ENCODE peak calls at places on chromosomes 2 and 18, in nine cellular contexts. X, A, T, D, W, V, R, O and M are unnamed samples.

GRCh38 chr2:178271629-178272333 is 77.5 kb downstream of the OSBPL6 start:
- DNase-seq in X (no peak), A (no peak), T (peak; percentile 67), D (no peak), W (peak; percentile 13), V (no peak), R (peak; percentile 87), O (peak; percentile 95), M (no peak)

GRCh38 chr2:29033172-29033571 is 41.2 kb downstream of the PCARE start:
- DNase-seq in X (peak; percentile 57), A (peak; percentile 57), T (no peak), D (no peak), W (peak; percentile 77), V (peak; percentile 14), R (peak; percentile 63), O (peak; percentile 49), M (no peak)

GRCh38 chr2:224442092-224442999 is 40.4 kb upstream of the FAM124B start:
- DNase-seq in X (no peak), A (no peak), T (no peak), D (peak; percentile 26), W (peak; percentile 9), V (peak; percentile 45), R (peak; percentile 8), O (peak; percentile 29), M (peak; percentile 56)

GRCh38 chr2:152861349-152861942 is 143.0 kb downstream of the ARL6IP6 start:
- DNase-seq in X (peak; percentile 53), A (peak; percentile 49), T (no peak), D (peak; percentile 41), W (peak; percentile 32), V (peak; percentile 37), R (peak; percentile 14), O (peak; percentile 17), M (peak; percentile 28)

GRCh38 chr2:238203973-238204683 is 633 bp upstream of the ILKAP start:
- DNase-seq in X (no peak), A (no peak), T (no peak), D (no peak), W (no peak), V (no peak), R (no peak), O (no peak), M (peak; percentile 34)

GRCh38 chr2:232873909-232874641 is 4.0 kb downstream of the SNORC start:
- DNase-seq in X (no peak), A (no peak), T (no peak), D (no peak), W (no peak), V (peak; percentile 31), R (no peak), O (no peak), M (no peak)

GRCh38 chr2:215080545-215080944 is 57.9 kb downstream of the ABCA12 start:
- DNase-seq in X (no peak), A (no peak), T (no peak), D (no peak), W (no peak), V (no peak), R (no peak), O (no peak), M (no peak)

GRCh38 chr2:208726242-208726641 is 319.6 kb downstream of the PTH2R start:
- DNase-seq in X (no peak), A (no peak), T (no peak), D (no peak), W (no peak), V (no peak), R (no peak), O (no peak), M (no peak)

GRCh38 chr18:3869848-3870247 is 419.9 kb downstream of the TGIF1 start:
- DNase-seq in X (peak; percentile 62), A (no peak), T (no peak), D (no peak), W (peak; percentile 39), V (peak; percentile 7), R (peak; percentile 63), O (peak; percentile 84), M (no peak)

GRCh38 chr18:70659026-70659726 is 370.3 kb downstream of the SOCS6 start:
- DNase-seq in X (no peak), A (no peak), T (no peak), D (peak; percentile 74), W (no peak), V (no peak), R (no peak), O (peak; percentile 90), M (no peak)

GRCh38 chr2:202494300-202494699 is 118.2 kb downstream of the BMPR2 start:
- DNase-seq in X (peak; percentile 41), A (no peak), T (no peak), D (no peak), W (no peak), V (no peak), R (peak; percentile 64), O (peak; percentile 75), M (no peak)

GRCh38 chr18:56139372-56139771 is 499.0 kb downstream of the TXNL1 start:
- DNase-seq in X (no peak), A (no peak), T (peak; percentile 34), D (no peak), W (no peak), V (no peak), R (no peak), O (peak; percentile 6), M (no peak)

GRCh38 chr2:214604861-214605260 is 194.0 kb downstream of the VWC2L start:
- DNase-seq in X (no peak), A (no peak), T (no peak), D (no peak), W (no peak), V (no peak), R (peak; percentile 5), O (no peak), M (no peak)

GRCh38 chr2:150548527-150548926 is 61.1 kb upstream of the RND3 start:
- DNase-seq in X (peak; percentile 61), A (peak; percentile 45), T (no peak), D (peak; percentile 4), W (no peak), V (no peak), R (peak; percentile 40), O (no peak), M (no peak)
- TF ChIP-seq CTCF in X (peak; percentile 71), A (peak; percentile 77), T (no peak), D (no peak), W (no peak), V (no peak), R (peak; percentile 32), O (peak; percentile 39), M (peak; percentile 35)

GRCh38 chr2:189762551-189763298 is at the start of gene OSGEPL1:
- DNase-seq in X (peak; percentile 93), A (peak; percentile 95), T (peak; percentile 88), D (peak; percentile 97), W (peak; percentile 73), V (peak; percentile 92), R (peak; percentile 84), O (peak; percentile 90), M (peak; percentile 75)

GRCh38 chr2:189762229-189762550 is 402 bp downstream of the OSGEPL1 start:
- DNase-seq in X (no peak), A (no peak), T (no peak), D (no peak), W (no peak), V (no peak), R (no peak), O (no peak), M (no peak)

GRCh38 chr2:189763908-189764661 is 1.5 kb upstream of the OSGEPL1 start:
- DNase-seq in X (no peak), A (no peak), T (no peak), D (no peak), W (no peak), V (no peak), R (peak; percentile 29), O (peak; percentile 17), M (no peak)
- TF ChIP-seq CTCF in X (no peak), A (no peak), T (no peak), D (no peak), W (no peak), V (no peak), R (peak; percentile 21), O (no peak), M (no peak)

GRCh38 chr2:181954538-181954883 is 31.1 kb upstream of the PPP1R1C start:
- DNase-seq in X (no peak), A (no peak), T (no peak), D (no peak), W (no peak), V (no peak), R (no peak), O (no peak), M (no peak)
- TF ChIP-seq CTCF in X (no peak), A (no peak), T (no peak), D (peak; percentile 6), W (no peak), V (no peak), R (no peak), O (no peak), M (no peak)

GRCh38 chr2:113172721-113173562 is 829 bp upstream of the PSD4 start:
- DNase-seq in X (no peak), A (no peak), T (no peak), D (no peak), W (no peak), V (no peak), R (no peak), O (no peak), M (no peak)

GRCh38 chr2:113175736-113176695 is 2.2 kb downstream of the PSD4 start:
- DNase-seq in X (no peak), A (no peak), T (no peak), D (peak; percentile 79), W (no peak), V (no peak), R (no peak), O (no peak), M (no peak)

GRCh38 chr2:113173563-113174368 is at the start of gene PSD4:
- DNase-seq in X (no peak), A (no peak), T (no peak), D (peak; percentile 95), W (no peak), V (no peak), R (no peak), O (no peak), M (peak; percentile 91)

GRCh38 chr2:113175101-113175628 is 1.4 kb downstream of the PSD4 start:
- DNase-seq in X (no peak), A (no peak), T (no peak), D (peak; percentile 92), W (no peak), V (no peak), R (no peak), O (no peak), M (peak; percentile 91)

DNA sequence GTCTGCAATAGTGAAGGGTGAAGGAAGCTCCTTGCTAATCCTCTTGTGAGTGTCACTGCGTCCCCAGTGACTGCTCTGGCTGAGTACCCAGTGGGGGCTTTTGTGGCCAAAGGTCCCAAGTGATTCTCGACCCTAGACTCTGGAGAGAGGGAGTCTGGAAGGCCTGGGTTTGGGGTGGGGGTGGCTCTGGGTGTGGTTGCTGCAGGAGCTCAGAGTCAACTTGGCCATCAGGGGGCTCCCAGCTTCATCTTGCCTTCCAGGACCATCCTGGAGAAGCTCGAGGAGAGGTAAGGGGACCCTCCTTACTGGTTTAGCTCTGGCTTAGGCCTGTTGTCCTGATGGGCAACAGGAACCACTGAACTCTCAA is 581 bp downstream of the PSD4 start:
- DNase-seq in X (no peak), A (no peak), T (no peak), D (peak; percentile 45), W (no peak), V (no peak), R (no peak), O (no peak), M (no peak)
- TF ChIP-seq CTCF in X (no peak), A (no peak), T (no peak), D (no peak), W (no peak), V (no peak), R (no peak), O (no peak), M (peak; percentile 31)